ENCODE peak calls at places on chromosomes 2 and 18, in four cellular contexts. P is IMR-90, U is tibial nerve, V is A549. Z is an unnamed sample.
A peak's percentile ranks its signal among the peaks of the same experiment; 100 is the strongest.

GRCh38 chr2:217429981-217430500 is 570.2 kb upstream of the TNP1 start:
- DNase-seq in P (peak; percentile 66), U (no peak), V (no peak), Z (no peak)

GRCh38 chr2:203870942-203871341 is 3.4 kb downstream of the CTLA4 start:
- DNase-seq in V (no peak), P (no peak), U (no peak), Z (no peak)

GRCh38 chr2:201955702-201956141 is 77.9 kb upstream of the FZD7 start:
- DNase-seq in U (no peak), V (no peak), P (peak; percentile 52), Z (no peak)

GRCh38 chr18:2963048-2963447 is 49.9 kb downstream of the LPIN2 start:
- DNase-seq in U (no peak), V (no peak), P (no peak), Z (no peak)

GRCh38 chr2:102771114-102771513 is 9.3 kb downstream of the TMEM182 start:
- DNase-seq in V (no peak), U (no peak), P (peak; percentile 5), Z (no peak)

GRCh38 chr2:84676295-84676694 is 160.0 kb downstream of the DNAH6 start:
- DNase-seq in U (no peak), P (peak; percentile 85), V (no peak), Z (no peak)

GRCh38 chr2:189210250-189211075 is 30.9 kb upstream of the COL5A2 start:
- DNase-seq in U (peak; percentile 24), P (peak; percentile 98), V (peak; percentile 41), Z (peak; percentile 52)

GRCh38 chr18:41875094-41875780 is 79.8 kb upstream of the PIK3C3 start:
- DNase-seq in V (no peak), P (peak; percentile 73), U (no peak), Z (no peak)

GRCh38 chr2:85162746-85163301 is 29.6 kb downstream of the TCF7L1 start:
- DNase-seq in V (no peak), P (peak; percentile 83), U (peak; percentile 19), Z (peak; percentile 51)

GRCh38 chr2:45732436-45732835 is 81.0 kb downstream of the PRKCE start:
- DNase-seq in U (no peak), P (no peak), V (no peak), Z (no peak)

GRCh38 chr2:109234355-109234754 is 105.3 kb downstream of the SH3RF3 start:
- DNase-seq in U (no peak), V (no peak), P (no peak), Z (no peak)

GRCh38 chr2:151632993-151633592 is 101.2 kb downstream of the NEB start:
- DNase-seq in V (no peak), P (peak; percentile 22), U (no peak), Z (no peak)

GRCh38 chr2:20052229-20052871 is 922 bp upstream of the LAPTM4A start:
- DNase-seq in U (no peak), V (peak; percentile 28), P (peak; percentile 41), Z (no peak)

GRCh38 chr2:162074937-162075688 is 1.1 kb upstream of the DPP4 start:
- DNase-seq in U (no peak), P (peak; percentile 85), V (no peak), Z (no peak)

GRCh38 chr2:101440127-101440738 is 34.7 kb downstream of the RFX8 start:
- DNase-seq in V (no peak), U (no peak), P (peak; percentile 66), Z (peak; percentile 68)

GRCh38 chr2:145137211-145137610 is 617.3 kb upstream of the ZEB2 start:
- DNase-seq in P (no peak), U (no peak), V (no peak), Z (no peak)

GRCh38 chr2:45331034-45331786 is 279.9 kb downstream of the SRBD1 start:
- DNase-seq in U (no peak), V (no peak), P (no peak), Z (no peak)

GRCh38 chr2:216987176-216987809 is 127.4 kb upstream of the TNP1 start:
- DNase-seq in P (no peak), V (no peak), U (peak; percentile 49), Z (no peak)

GRCh38 chr2:230866704-230867561 is 2.2 kb downstream of the ITM2C start:
- DNase-seq in P (peak; percentile 20), U (no peak), V (no peak), Z (no peak)
- H3K27ac ChIP-seq in P (no peak overlapping the region), U (no peak overlapping the region), V (no peak overlapping the region), Z (no peak overlapping the region)

GRCh38 chr18:35089382-35089781 is 48.2 kb downstream of the MAPRE2 start:
- DNase-seq in U (no peak), V (no peak), P (no peak), Z (no peak)
- TF ChIP-seq POLR2A in U (no peak), V (no peak), P (no peak), Z (no peak)

GRCh38 chr2:160222546-160223281 is 22.6 kb upstream of the ITGB6 start:
- DNase-seq in P (no peak), V (no peak), U (no peak), Z (no peak)
- H3K4me1 ChIP-seq in P (peaks cover 36% of the 10 kb centered on the region), V (peaks cover 83% of the 10 kb centered on the region), U (peaks cover 11% of the 10 kb centered on the region), Z (peaks cover 22% of the 10 kb centered on the region)

GRCh38 chr2:225190987-225191386 is 148.7 kb upstream of the DOCK10 start:
- DNase-seq in V (no peak), U (no peak), P (peak; percentile 55), Z (no peak)

GRCh38 chr2:225192869-225193268 is 150.6 kb upstream of the DOCK10 start:
- DNase-seq in V (no peak), P (peak; percentile 47), U (no peak), Z (no peak)

DNA sequence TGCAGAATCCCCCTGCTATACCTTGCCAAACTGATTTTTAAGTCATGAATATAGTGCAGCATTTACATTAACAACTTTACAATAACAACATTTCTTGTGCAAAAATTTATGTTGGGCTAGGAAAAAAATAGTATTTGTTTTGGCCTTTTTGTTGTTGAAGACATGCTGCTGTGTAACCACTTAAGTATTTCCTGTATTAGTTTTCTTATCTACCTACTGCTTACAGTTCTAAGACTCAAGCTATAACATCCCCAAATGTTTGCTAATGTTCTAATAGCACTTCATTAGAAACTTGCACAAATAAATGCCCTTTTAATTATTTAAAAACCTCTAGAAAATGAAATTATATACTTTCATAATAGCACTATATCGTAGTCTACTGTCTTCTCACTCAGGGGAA is 154.3 kb upstream of the DOCK10 start:
- DNase-seq in V (no peak), P (peak; percentile 12), U (no peak), Z (no peak)
- H3K27ac ChIP-seq in V (no peak overlapping the region), P (no peak overlapping the region), U (no peak overlapping the region), Z (no peak overlapping the region)

GRCh38 chr2:44167908-44168683 is 579 bp upstream of the PPM1B start:
- DNase-seq in U (peak; percentile 99), P (peak; percentile 100), V (peak; percentile 99), Z (peak; percentile 99)
- TF ChIP-seq POLR2A in U (peak; percentile 42), P (peak; percentile 51), V (no peak), Z (no peak)